ENCODE peak calls at places on chromosomes 13 and 19, in seven cellular contexts. One of them, this sample, is unnamed.

GRCh38 chr13:87331178-87331577 is 340.0 kb upstream of the SLITRK5 start:
- DNase-seq in H9: no peak
- DNase-seq in mesendoderm: no peak
- DNase-seq in H1: no peak
- DNase-seq in mesenchymal stem cell: peak; percentile 70
- DNase-seq in neuronal stem cell: no peak
- DNase-seq in IMR-90: no peak
- DNase-seq in this sample: peak; percentile 5

GRCh38 chr13:99972190-99972731 is 694 bp upstream of the ZIC5 start:
- DNase-seq in IMR-90: no peak
- DNase-seq in mesendoderm: peak; percentile 74
- DNase-seq in mesenchymal stem cell: no peak
- DNase-seq in H9: peak; percentile 43
- DNase-seq in neuronal stem cell: no peak
- DNase-seq in H1: no peak
- DNase-seq in this sample: no peak

GRCh38 chr13:74299688-74300087 is 165.5 kb upstream of the KLF12 start:
- DNase-seq in H9: no peak
- DNase-seq in H1: no peak
- DNase-seq in mesenchymal stem cell: no peak
- DNase-seq in IMR-90: no peak
- DNase-seq in neuronal stem cell: no peak
- DNase-seq in mesendoderm: no peak
- DNase-seq in this sample: no peak

GRCh38 chr13:72504026-72504925 is 223.2 kb downstream of the MZT1 start:
- DNase-seq in neuronal stem cell: no peak
- DNase-seq in mesendoderm: no peak
- DNase-seq in IMR-90: no peak
- DNase-seq in mesenchymal stem cell: no peak
- DNase-seq in H1: no peak
- DNase-seq in H9: no peak
- DNase-seq in this sample: no peak

GRCh38 chr19:3881272-3882040 is 971 bp downstream of the ATCAY start:
- DNase-seq in H9: peak; percentile 59
- DNase-seq in mesendoderm: peak; percentile 71
- DNase-seq in mesenchymal stem cell: no peak
- DNase-seq in H1: no peak
- DNase-seq in IMR-90: no peak
- DNase-seq in neuronal stem cell: no peak
- DNase-seq in this sample: no peak

GRCh38 chr19:19782783-19783182 is 38.8 kb downstream of the ZNF506 start:
- DNase-seq in IMR-90: no peak
- DNase-seq in H9: no peak
- DNase-seq in H1: no peak
- DNase-seq in mesendoderm: no peak
- DNase-seq in mesenchymal stem cell: no peak
- DNase-seq in neuronal stem cell: no peak
- DNase-seq in this sample: no peak

GRCh38 chr13:60887711-60888110 is 490.7 kb downstream of the TDRD3 start:
- DNase-seq in H9: no peak
- DNase-seq in neuronal stem cell: no peak
- DNase-seq in mesendoderm: no peak
- DNase-seq in IMR-90: no peak
- DNase-seq in H1: no peak
- DNase-seq in mesenchymal stem cell: no peak
- DNase-seq in this sample: no peak

GRCh38 chr19:12779162-12779993 is 4.0 kb upstream of the HOOK2 start:
- DNase-seq in H9: no peak
- DNase-seq in mesenchymal stem cell: peak; percentile 93
- DNase-seq in neuronal stem cell: no peak
- DNase-seq in H1: no peak
- DNase-seq in IMR-90: peak; percentile 77
- DNase-seq in mesendoderm: peak; percentile 71
- DNase-seq in this sample: no peak

GRCh38 chr13:100203696-100204367 is 114.9 kb downstream of the PCCA start:
- DNase-seq in IMR-90: peak; percentile 78
- DNase-seq in H1: no peak
- DNase-seq in mesenchymal stem cell: peak; percentile 60
- DNase-seq in H9: no peak
- DNase-seq in neuronal stem cell: no peak
- DNase-seq in mesendoderm: no peak
- DNase-seq in this sample: no peak

GRCh38 chr13:73718248-73718647 is 416.0 kb downstream of the KLF12 start:
- DNase-seq in H9: peak; percentile 39
- DNase-seq in neuronal stem cell: no peak
- DNase-seq in H1: no peak
- DNase-seq in mesenchymal stem cell: no peak
- DNase-seq in mesendoderm: no peak
- DNase-seq in IMR-90: no peak
- DNase-seq in this sample: no peak

GRCh38 chr13:93226623-93227279 is at the start of gene GPC6:
- DNase-seq in mesenchymal stem cell: peak; percentile 96
- DNase-seq in mesendoderm: peak; percentile 96
- DNase-seq in H9: peak; percentile 61
- DNase-seq in IMR-90: peak; percentile 95
- DNase-seq in neuronal stem cell: peak; percentile 89
- DNase-seq in H1: no peak
- DNase-seq in this sample: no peak

GRCh38 chr19:42468273-42468796 is 25.6 kb upstream of the CXCL17 start:
- DNase-seq in mesenchymal stem cell: peak; percentile 58
- DNase-seq in neuronal stem cell: no peak
- DNase-seq in H9: no peak
- DNase-seq in mesendoderm: peak; percentile 63
- DNase-seq in H1: no peak
- DNase-seq in IMR-90: peak; percentile 62
- DNase-seq in this sample: peak; percentile 65

GRCh38 chr19:11238041-11238440 is 1.4 kb upstream of the ANGPTL8 start:
- DNase-seq in H9: no peak
- DNase-seq in IMR-90: no peak
- DNase-seq in mesendoderm: no peak
- DNase-seq in mesenchymal stem cell: no peak
- DNase-seq in H1: no peak
- DNase-seq in neuronal stem cell: no peak
- DNase-seq in this sample: no peak

GRCh38 chr19:12670159-12670928 is 3.7 kb downstream of the WDR83 start:
- DNase-seq in mesendoderm: no peak
- DNase-seq in H9: no peak
- DNase-seq in mesenchymal stem cell: no peak
- DNase-seq in neuronal stem cell: no peak
- DNase-seq in IMR-90: no peak
- DNase-seq in H1: no peak
- DNase-seq in this sample: no peak

GRCh38 chr19:14406645-14407331 is 12.4 kb downstream of the DDX39A start:
- DNase-seq in mesendoderm: no peak
- DNase-seq in mesenchymal stem cell: no peak
- DNase-seq in H9: no peak
- DNase-seq in IMR-90: no peak
- DNase-seq in neuronal stem cell: no peak
- DNase-seq in H1: no peak
- DNase-seq in this sample: no peak

GRCh38 chr13:50745542-50745941 is 98.0 kb downstream of the DLEU7 start:
- DNase-seq in H9: no peak
- DNase-seq in H1: no peak
- DNase-seq in mesendoderm: no peak
- DNase-seq in mesenchymal stem cell: no peak
- DNase-seq in IMR-90: no peak
- DNase-seq in neuronal stem cell: no peak
- DNase-seq in this sample: no peak

GRCh38 chr13:111912453-111912866 is 154.5 kb upstream of the SOX1 start:
- DNase-seq in mesendoderm: no peak
- DNase-seq in H9: peak; percentile 13
- DNase-seq in IMR-90: no peak
- DNase-seq in neuronal stem cell: no peak
- DNase-seq in mesenchymal stem cell: no peak
- DNase-seq in H1: no peak
- DNase-seq in this sample: no peak

GRCh38 chr13:20408181-20408580 is 117.5 kb downstream of the CRYL1 start:
- DNase-seq in mesenchymal stem cell: no peak
- DNase-seq in mesendoderm: no peak
- DNase-seq in IMR-90: no peak
- DNase-seq in H9: no peak
- DNase-seq in neuronal stem cell: no peak
- DNase-seq in H1: no peak
- DNase-seq in this sample: no peak

GRCh38 chr13:52852444-52852843 is 4.0 kb upstream of the PCDH8 start:
- DNase-seq in neuronal stem cell: no peak
- DNase-seq in H9: no peak
- DNase-seq in mesenchymal stem cell: no peak
- DNase-seq in H1: no peak
- DNase-seq in IMR-90: no peak
- DNase-seq in mesendoderm: no peak
- DNase-seq in this sample: no peak

GRCh38 chr13:62357887-62358645 is 942.4 kb upstream of the PCDH20 start:
- DNase-seq in mesenchymal stem cell: peak; percentile 73
- DNase-seq in neuronal stem cell: peak; percentile 77
- DNase-seq in H9: peak; percentile 82
- DNase-seq in H1: peak; percentile 39
- DNase-seq in IMR-90: peak; percentile 71
- DNase-seq in mesendoderm: peak; percentile 94
- DNase-seq in this sample: peak; percentile 31

DNA sequence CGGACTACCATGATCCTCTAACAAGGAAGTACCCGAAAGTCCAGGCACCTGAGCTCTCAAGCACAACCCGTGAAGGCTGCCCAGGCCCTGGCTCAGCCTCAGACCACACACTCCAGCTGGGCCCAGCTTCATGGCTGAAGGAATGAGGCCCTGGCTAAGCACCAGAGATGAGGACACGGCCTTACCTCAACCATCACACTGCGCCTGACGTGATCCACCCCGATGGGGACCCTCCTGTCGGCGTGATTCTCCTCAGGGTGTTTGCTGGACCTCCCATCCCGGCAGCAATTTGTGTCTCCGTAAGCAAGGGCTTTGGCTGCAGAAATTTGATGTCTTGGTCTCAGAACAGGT is 56.5 kb downstream of the F2RL3 start:
- DNase-seq in H1: no peak
- DNase-seq in neuronal stem cell: no peak
- DNase-seq in H9: no peak
- DNase-seq in IMR-90: no peak
- DNase-seq in mesenchymal stem cell: no peak
- DNase-seq in mesendoderm: no peak
- DNase-seq in this sample: no peak
- H3K23ac ChIP-seq in H1: no peak overlapping the region
- H3K23ac ChIP-seq in neuronal stem cell: no peak overlapping the region
- H3K23ac ChIP-seq in H9: no peak overlapping the region
- H3K23ac ChIP-seq in IMR-90: no peak overlapping the region
- H3K23ac ChIP-seq in mesenchymal stem cell: no peak overlapping the region
- H3K23ac ChIP-seq in mesendoderm: no peak overlapping the region
- H3K23ac ChIP-seq in this sample: no peak overlapping the region

GRCh38 chr19:44344255-44344654 is 12.2 kb downstream of the ZNF112 start:
- DNase-seq in H9: no peak
- DNase-seq in mesendoderm: no peak
- DNase-seq in IMR-90: no peak
- DNase-seq in mesenchymal stem cell: no peak
- DNase-seq in neuronal stem cell: no peak
- DNase-seq in H1: no peak
- DNase-seq in this sample: no peak
- H2AK5ac ChIP-seq in H9: no peak overlapping the region
- H2AK5ac ChIP-seq in mesendoderm: no peak overlapping the region
- H2AK5ac ChIP-seq in IMR-90: no peak overlapping the region
- H2AK5ac ChIP-seq in mesenchymal stem cell: no peak overlapping the region
- H2AK5ac ChIP-seq in neuronal stem cell: no peak overlapping the region
- H2AK5ac ChIP-seq in H1: no peak overlapping the region
- H2AK5ac ChIP-seq in this sample: no peak overlapping the region

GRCh38 chr13:28412981-28413380 is 81.9 kb downstream of the FLT1 start:
- DNase-seq in neuronal stem cell: no peak
- DNase-seq in H9: no peak
- DNase-seq in mesendoderm: no peak
- DNase-seq in IMR-90: no peak
- DNase-seq in mesenchymal stem cell: no peak
- DNase-seq in H1: no peak
- DNase-seq in this sample: no peak

GRCh38 chr13:28421674-28422410 is 73.1 kb downstream of the FLT1 start:
- DNase-seq in IMR-90: no peak
- DNase-seq in mesendoderm: no peak
- DNase-seq in H1: no peak
- DNase-seq in mesenchymal stem cell: no peak
- DNase-seq in H9: no peak
- DNase-seq in neuronal stem cell: no peak
- DNase-seq in this sample: no peak

GRCh38 chr13:28413999-28414398 is 80.9 kb downstream of the FLT1 start:
- DNase-seq in H9: no peak
- DNase-seq in mesendoderm: no peak
- DNase-seq in IMR-90: no peak
- DNase-seq in mesenchymal stem cell: no peak
- DNase-seq in neuronal stem cell: no peak
- DNase-seq in H1: no peak
- DNase-seq in this sample: no peak

GRCh38 chr13:28411859-28412353 is 83.0 kb downstream of the FLT1 start:
- DNase-seq in mesendoderm: no peak
- DNase-seq in IMR-90: peak; percentile 31
- DNase-seq in H9: no peak
- DNase-seq in neuronal stem cell: no peak
- DNase-seq in mesenchymal stem cell: peak; percentile 65
- DNase-seq in H1: no peak
- DNase-seq in this sample: no peak

DNA sequence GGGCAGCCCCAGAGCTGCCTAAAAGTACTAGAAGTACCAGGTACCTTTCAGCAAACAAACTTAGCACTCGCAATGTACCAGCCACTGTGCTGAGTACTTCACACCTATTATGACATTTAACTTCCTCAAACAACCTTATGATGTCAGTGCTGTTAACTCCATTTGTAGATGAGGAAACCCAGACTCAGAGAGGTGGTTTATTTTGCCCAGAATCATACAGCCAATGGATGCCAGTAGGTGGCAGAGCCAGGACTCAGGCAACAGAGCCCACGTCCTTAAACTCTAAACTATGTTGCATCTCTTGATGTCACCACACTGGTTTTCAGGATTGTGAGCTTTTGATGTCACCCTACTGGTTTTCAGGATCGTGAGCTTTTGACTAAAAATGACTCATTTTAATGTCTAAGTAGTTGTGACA is 78.9 kb downstream of the FLT1 start:
- DNase-seq in H1: no peak
- DNase-seq in H9: no peak
- DNase-seq in neuronal stem cell: no peak
- DNase-seq in IMR-90: no peak
- DNase-seq in mesendoderm: no peak
- DNase-seq in mesenchymal stem cell: no peak
- DNase-seq in this sample: peak; percentile 70
- H3K23ac ChIP-seq in H1: no peak overlapping the region
- H3K23ac ChIP-seq in H9: no peak overlapping the region
- H3K23ac ChIP-seq in neuronal stem cell: no peak overlapping the region
- H3K23ac ChIP-seq in IMR-90: no peak overlapping the region
- H3K23ac ChIP-seq in mesendoderm: no peak overlapping the region
- H3K23ac ChIP-seq in mesenchymal stem cell: no peak overlapping the region
- H3K23ac ChIP-seq in this sample: no peak overlapping the region

DNA sequence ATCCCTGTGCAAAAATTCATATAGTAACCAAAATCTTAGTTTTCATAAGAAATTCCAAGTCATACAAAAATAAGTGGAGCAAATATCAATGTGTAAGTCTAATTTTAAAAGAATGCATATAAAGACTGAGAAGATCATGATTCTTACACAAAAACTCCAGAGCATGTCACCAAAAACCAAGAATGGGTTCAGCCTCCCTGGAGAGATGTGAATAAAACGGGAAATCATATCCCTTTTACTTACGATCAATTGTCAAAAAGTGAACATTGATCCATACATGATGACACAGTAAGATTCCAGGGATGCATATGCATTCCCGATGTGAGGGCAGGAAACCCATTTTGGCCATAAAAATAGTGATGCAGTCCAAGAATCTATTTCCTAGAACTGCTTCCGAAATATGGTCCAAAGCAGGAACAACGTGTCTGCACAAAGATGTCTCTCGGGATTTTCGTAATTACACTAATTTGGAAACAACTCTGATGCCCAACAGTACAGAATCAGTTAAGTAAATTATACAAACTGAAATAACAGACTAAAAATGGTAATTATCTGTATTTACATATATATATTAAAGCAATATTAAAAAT is 123.6 kb downstream of the STK24 start:
- DNase-seq in mesenchymal stem cell: no peak
- DNase-seq in mesendoderm: no peak
- DNase-seq in H9: no peak
- DNase-seq in H1: no peak
- DNase-seq in IMR-90: no peak
- DNase-seq in neuronal stem cell: no peak
- DNase-seq in this sample: no peak
- H2AK5ac ChIP-seq in mesenchymal stem cell: no peak overlapping the region
- H2AK5ac ChIP-seq in mesendoderm: no peak overlapping the region
- H2AK5ac ChIP-seq in H9: no peak overlapping the region
- H2AK5ac ChIP-seq in H1: no peak overlapping the region
- H2AK5ac ChIP-seq in IMR-90: no peak overlapping the region
- H2AK5ac ChIP-seq in neuronal stem cell: no peak overlapping the region
- H2AK5ac ChIP-seq in this sample: no peak overlapping the region